ENCODE peak calls at places on chromosomes 4 and X, in six cellular contexts. One of them, this sample, is unnamed.

GRCh38 chr4:167119392-167119791 is 114.9 kb downstream of the SPOCK3 start:
- DNase-seq in glutamatergic neuron: no peak
- DNase-seq in DMS53: no peak
- DNase-seq in Daoy: no peak
- DNase-seq in ecto neural progenitor cell: no peak
- DNase-seq in GM13977: no peak
- DNase-seq in this sample: no peak

GRCh38 chr4:54065282-54066087 is 1.1 kb upstream of the CHIC2 start:
- DNase-seq in DMS53: no peak
- DNase-seq in Daoy: no peak
- DNase-seq in GM13977: no peak
- DNase-seq in ecto neural progenitor cell: no peak
- DNase-seq in glutamatergic neuron: no peak
- DNase-seq in this sample: no peak

GRCh38 chrX:10589098-10589497 is 31.3 kb downstream of the MID1 start:
- DNase-seq in Daoy: no peak
- DNase-seq in DMS53: no peak
- DNase-seq in ecto neural progenitor cell: no peak
- DNase-seq in GM13977: no peak
- DNase-seq in glutamatergic neuron: no peak
- DNase-seq in this sample: no peak

GRCh38 chr4:169238445-169238844 is 32.3 kb downstream of the SH3RF1 start:
- DNase-seq in glutamatergic neuron: no peak
- DNase-seq in DMS53: peak; percentile 34
- DNase-seq in GM13977: no peak
- DNase-seq in ecto neural progenitor cell: no peak
- DNase-seq in Daoy: peak; percentile 30
- DNase-seq in this sample: no peak

GRCh38 chr4:23930750-23931488 is 41.1 kb upstream of the PPARGC1A start:
- DNase-seq in Daoy: peak; percentile 40
- DNase-seq in glutamatergic neuron: peak; percentile 31
- DNase-seq in DMS53: no peak
- DNase-seq in GM13977: no peak
- DNase-seq in ecto neural progenitor cell: no peak
- DNase-seq in this sample: no peak

GRCh38 chrX:65643046-65643785 is 24.2 kb upstream of the MSN start:
- DNase-seq in GM13977: no peak
- DNase-seq in glutamatergic neuron: no peak
- DNase-seq in ecto neural progenitor cell: no peak
- DNase-seq in DMS53: no peak
- DNase-seq in Daoy: peak; percentile 23
- DNase-seq in this sample: no peak

GRCh38 chrX:10006086-10006485 is 38.9 kb downstream of the CLDN34 start:
- DNase-seq in GM13977: no peak
- DNase-seq in ecto neural progenitor cell: no peak
- DNase-seq in DMS53: no peak
- DNase-seq in glutamatergic neuron: no peak
- DNase-seq in Daoy: no peak
- DNase-seq in this sample: no peak

GRCh38 chr4:171235516-171235915 is 577.7 kb upstream of the GALNTL6 start:
- DNase-seq in glutamatergic neuron: no peak
- DNase-seq in Daoy: no peak
- DNase-seq in ecto neural progenitor cell: no peak
- DNase-seq in DMS53: no peak
- DNase-seq in GM13977: no peak
- DNase-seq in this sample: no peak

GRCh38 chrX:85243761-85244410 is at the start of the genes SATL1 and ZNF711:
- DNase-seq in glutamatergic neuron: peak; percentile 79
- DNase-seq in Daoy: peak; percentile 72
- DNase-seq in GM13977: peak; percentile 56
- DNase-seq in DMS53: peak; percentile 69
- DNase-seq in ecto neural progenitor cell: peak; percentile 76
- DNase-seq in this sample: peak; percentile 85